ENCODE peak calls at places on chromosomes 16 and 17, in nine cellular contexts. Q is left lung; I is left ventricle myocardium inferior; J is CD8-positive, alpha-beta T cell; R is Caco-2; X is cardiac muscle cell; A is pancreas; L is uterus; D is osteoblast. C is an unnamed sample. For H3K4me1, the result is how much of the 10 kb centered on the place peaks cover.

GRCh38 chr16:82993874-82994375 is 367.2 kb downstream of the CDH13 start:
- DNase-seq in Q (no peak), I (no peak), J (no peak), R (no peak), X (no peak), A (no peak), L (no peak), D (no peak), C (no peak)

GRCh38 chr16:48050871-48051270 is 104.9 kb downstream of the ABCC12 start:
- DNase-seq in Q (no peak), I (no peak), J (no peak), R (no peak), X (no peak), A (no peak), L (no peak), D (no peak), C (no peak)

GRCh38 chr16:81509404-81509803 is 64.8 kb downstream of the CMIP start:
- DNase-seq in Q (no peak), I (no peak), J (no peak), R (no peak), X (no peak), A (no peak), L (no peak), D (no peak), C (no peak)

GRCh38 chr16:825298-826061 is 24.9 kb upstream of the GNG13 start:
- DNase-seq in Q (no peak), I (no peak), J (no peak), R (no peak), X (no peak), A (no peak), L (no peak), D (peak), C (no peak)

GRCh38 chr16:89013692-89014455 is 36.9 kb upstream of the CBFA2T3 start:
- DNase-seq in Q (no peak), I (peak), J (no peak), R (no peak), X (no peak), A (no peak), L (no peak), D (peak), C (peak)

GRCh38 chr16:47712276-47713224 is 251.4 kb downstream of the PHKB start:
- DNase-seq in Q (no peak), I (no peak), J (no peak), R (no peak), X (no peak), A (no peak), L (no peak), D (no peak), C (no peak)

GRCh38 chr17:65220732-65221131 is 83.6 kb downstream of the RGS9 start:
- DNase-seq in Q (no peak), I (no peak), J (no peak), R (peak), X (no peak), A (no peak), L (no peak), D (peak), C (no peak)

GRCh38 chr16:87463722-87464690 is 28.8 kb downstream of the ZCCHC14 start:
- DNase-seq in Q (peak), I (no peak), J (peak), R (no peak), X (no peak), A (no peak), L (no peak), D (peak), C (no peak)

GRCh38 chr16:88878967-88879787 is 12.7 kb upstream of the PABPN1L start:
- DNase-seq in Q (no peak), I (no peak), J (no peak), R (peak), X (no peak), A (no peak), L (no peak), D (no peak), C (no peak)

GRCh38 chr17:80477647-80478478 is 1.5 kb upstream of the NPTX1 start:
- DNase-seq in Q (no peak), I (no peak), J (no peak), R (no peak), X (peak), A (no peak), L (no peak), D (peak), C (no peak)

GRCh38 chr17:15655162-15655561 is 28.9 kb downstream of the TRIM16 start:
- DNase-seq in Q (no peak), I (no peak), J (no peak), R (peak), X (no peak), A (no peak), L (no peak), D (no peak), C (no peak)

GRCh38 chr17:57600092-57600491 is 145.0 kb downstream of the CCDC182 start:
- DNase-seq in Q (no peak), I (no peak), J (peak), R (no peak), X (no peak), A (no peak), L (no peak), D (peak), C (no peak)

GRCh38 chr17:7435676-7436555 is 681 bp downstream of the TMEM102 start:
- DNase-seq in Q (peak), I (peak), J (peak), R (peak), X (peak), A (peak), L (no peak), D (peak), C (peak)

GRCh38 chr17:20244671-20245070 is 222.7 kb downstream of the LGALS9B start:
- DNase-seq in Q (no peak), I (no peak), J (no peak), R (no peak), X (no peak), A (no peak), L (no peak), D (no peak), C (no peak)

GRCh38 chr16:56346131-56346890 is 79.0 kb downstream of the AMFR start:
- DNase-seq in Q (no peak), I (no peak), J (no peak), R (no peak), X (no peak), A (no peak), L (no peak), D (peak), C (peak)

GRCh38 chr16:88874938-88875599 is 8.6 kb upstream of the PABPN1L start:
- DNase-seq in Q (no peak), I (no peak), J (no peak), R (no peak), X (no peak), A (no peak), L (no peak), D (no peak), C (no peak)

GRCh38 chr17:43578699-43579569 is 32.8 kb upstream of the ETV4 start:
- DNase-seq in Q (no peak), I (no peak), J (peak), R (peak), X (no peak), A (no peak), L (no peak), D (no peak), C (no peak)

GRCh38 chr16:56988948-56989945 is at the start of gene NLRC5:
- DNase-seq in Q (peak), I (peak), J (peak), R (peak), X (peak), A (peak), L (peak), D (peak), C (peak)

GRCh38 chr17:75370288-75370687 is 35.2 kb downstream of the GRB2 start:
- DNase-seq in Q (no peak), I (peak), J (no peak), R (no peak), X (no peak), A (peak), L (no peak), D (no peak), C (no peak)

GRCh38 chr17:75365931-75366275 is 39.6 kb downstream of the GRB2 start:
- DNase-seq in Q (no peak), I (no peak), J (no peak), R (no peak), X (no peak), A (no peak), L (no peak), D (no peak), C (no peak)

GRCh38 chr17:75365009-75365930 is 40.2 kb downstream of the GRB2 start:
- DNase-seq in Q (no peak), I (no peak), J (no peak), R (no peak), X (no peak), A (no peak), L (no peak), D (no peak), C (no peak)

GRCh38 chr17:75366432-75366831 is 39.0 kb downstream of the GRB2 start:
- DNase-seq in Q (no peak), I (no peak), J (no peak), R (no peak), X (no peak), A (peak), L (no peak), D (no peak), C (no peak)

GRCh38 chr17:75367312-75367711 is 38.2 kb downstream of the GRB2 start:
- DNase-seq in Q (no peak), I (no peak), J (no peak), R (no peak), X (no peak), A (no peak), L (no peak), D (no peak), C (no peak)
- H3K4me1 ChIP-seq in Q (under half), I (half or more), J (half or more), R (under half), X (under half), A (under half), L (under half), D (under half), C (half or more)

DNA sequence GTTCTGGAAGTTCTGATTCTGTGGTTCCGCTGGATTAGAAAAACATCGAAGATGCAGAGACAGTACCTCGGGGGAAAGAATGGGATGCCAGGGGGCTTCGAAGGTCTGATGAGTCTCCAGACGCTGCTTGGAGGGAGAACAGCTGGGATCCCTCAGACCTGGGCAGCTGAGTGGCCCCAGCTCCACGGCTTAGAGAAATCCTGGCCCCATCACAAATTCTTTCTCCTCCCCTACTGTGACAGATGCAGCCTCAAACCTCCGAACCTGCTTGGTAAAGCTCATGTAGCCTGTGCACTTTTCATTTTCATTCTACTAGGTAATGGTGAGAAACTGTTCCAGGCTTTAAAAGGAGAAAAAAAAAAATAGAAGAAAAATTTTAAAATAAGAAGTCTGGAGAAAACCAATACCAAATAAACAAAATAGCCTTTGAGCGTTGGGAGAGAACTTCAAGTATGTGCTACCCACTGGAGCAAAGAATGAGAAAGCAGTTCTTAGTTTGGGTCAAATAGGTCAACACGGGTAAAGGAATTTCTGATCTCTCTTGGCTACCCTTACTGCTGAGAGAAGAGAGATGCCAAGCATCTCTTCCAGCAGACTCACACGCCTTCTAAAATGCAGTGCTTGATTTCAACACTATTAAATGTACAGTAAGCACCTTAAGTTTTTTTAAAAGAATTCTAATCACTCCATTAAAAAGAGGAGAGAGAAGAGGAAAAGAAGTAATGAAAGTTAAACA is 19.9 kb downstream of the MAF start:
- DNase-seq in Q (no peak), I (no peak), J (no peak), R (no peak), X (no peak), A (no peak), L (no peak), D (no peak), C (no peak)
- H3K4me1 ChIP-seq in Q (under half), I (under half), J (under half), R (under half), X (under half), A (under half), L (under half), D (under half), C (under half)

GRCh38 chr17:74756891-74757290 is 8.5 kb downstream of the NHERF1 start:
- DNase-seq in Q (no peak), I (no peak), J (peak), R (no peak), X (no peak), A (no peak), L (no peak), D (no peak), C (no peak)
- H3K4me1 ChIP-seq in Q (under half), I (half or more), J (half or more), R (half or more), X (under half), A (half or more), L (under half), D (under half), C (half or more)

DNA sequence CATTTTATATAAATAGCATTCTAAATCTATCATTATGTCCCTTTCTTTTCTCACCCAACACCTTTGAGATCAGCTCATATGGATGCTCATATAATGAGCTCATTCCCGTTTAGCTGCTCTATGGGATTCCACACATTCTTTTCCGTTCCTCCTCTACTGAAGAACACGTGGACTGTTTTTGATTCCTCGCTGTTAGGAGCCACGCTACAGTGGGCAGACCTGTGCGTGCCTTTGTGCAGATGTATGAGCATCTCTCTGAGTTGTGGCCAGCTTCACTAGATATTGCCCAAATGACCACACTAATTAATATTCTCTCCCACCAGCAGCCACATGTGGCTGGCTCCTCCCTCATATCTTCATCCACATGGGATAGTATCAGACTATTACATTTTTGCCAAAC is 6.0 kb upstream of the TNFRSF13B start:
- DNase-seq in Q (no peak), I (no peak), J (no peak), R (no peak), X (no peak), A (no peak), L (no peak), D (no peak), C (no peak)
- H3K4me1 ChIP-seq in Q (under half), I (under half), J (under half), R (under half), X (under half), A (under half), L (under half), D (under half), C (under half)

DNA sequence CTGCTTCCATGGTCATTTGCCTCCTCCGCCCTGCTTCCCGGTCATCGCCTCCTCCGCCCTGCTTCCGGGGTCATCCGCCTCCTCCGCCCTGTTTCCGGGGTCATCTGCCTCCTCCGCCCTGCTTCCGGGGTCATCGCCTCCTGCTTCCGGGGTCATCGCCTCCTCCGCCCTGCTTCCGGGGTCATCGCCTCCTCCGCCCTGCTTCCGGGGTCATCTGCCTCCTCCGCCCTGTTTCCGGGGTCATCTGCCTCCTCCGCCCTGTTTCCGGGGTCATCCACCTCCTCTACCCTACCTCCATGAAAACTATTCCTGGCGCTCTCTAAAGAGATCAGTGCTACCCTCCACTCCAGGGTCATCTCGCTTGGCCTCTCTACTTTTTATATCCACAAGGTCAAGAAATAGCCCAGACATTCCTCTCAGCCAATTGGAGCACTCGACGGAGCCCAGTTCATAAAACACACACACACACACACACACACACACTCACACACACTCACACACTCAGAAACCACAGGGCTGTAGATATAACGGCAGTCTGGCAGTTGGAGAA is 44.8 kb downstream of the TRARG1 start:
- DNase-seq in Q (no peak), I (no peak), J (no peak), R (no peak), X (no peak), A (peak), L (no peak), D (peak), C (peak)
- H3K4me1 ChIP-seq in Q (under half), I (under half), J (under half), R (under half), X (under half), A (under half), L (under half), D (under half), C (under half)

GRCh38 chr16:2152695-2153506 is 2.7 kb upstream of the TRAF7 start:
- DNase-seq in Q (no peak), I (no peak), J (no peak), R (no peak), X (peak), A (peak), L (no peak), D (peak), C (no peak)
- H3K4me1 ChIP-seq in Q (half or more), I (half or more), J (half or more), R (half or more), X (under half), A (under half), L (under half), D (half or more), C (half or more)

GRCh38 chr17:39772415-39772814 is 34.7 kb downstream of the GRB7 start:
- DNase-seq in Q (no peak), I (no peak), J (no peak), R (no peak), X (no peak), A (no peak), L (no peak), D (no peak), C (no peak)
- H3K4me1 ChIP-seq in Q (under half), I (under half), J (half or more), R (under half), X (under half), A (under half), L (under half), D (under half), C (under half)

C was measured in upper lobe of right lung.